ENCODE peak calls at places on chromosomes 5 and 9, in four cellular contexts. P is H9, I is IMR-90, L is H1. U is an unnamed sample.

GRCh38 chr5:3311443-3311842 is 284.2 kb upstream of the IRX1 start:
- DNase-seq in P (no peak), I (no peak), L (no peak), U (no peak)

GRCh38 chr9:86943223-86943870 is 4.0 kb downstream of the GAS1 start:
- DNase-seq in P (no peak), I (no peak), L (no peak), U (no peak)

GRCh38 chr5:31823477-31823876 is 184.5 kb downstream of the PDZD2 start:
- DNase-seq in P (no peak), I (no peak), L (no peak), U (peak)

GRCh38 chr9:91044354-91044753 is 242.7 kb downstream of the SYK start:
- DNase-seq in P (no peak), I (no peak), L (no peak), U (no peak)

GRCh38 chr9:101999441-101999840 is 261.0 kb upstream of the GRIN3A start:
- DNase-seq in P (no peak), I (no peak), L (no peak), U (no peak)

GRCh38 chr9:89171693-89172092 is 6.9 kb downstream of the SHC3 start:
- DNase-seq in P (no peak), I (no peak), L (no peak), U (peak)

GRCh38 chr9:6645153-6646027 is at the start of gene GLDC:
- DNase-seq in P (peak), I (no peak), L (peak), U (peak)

GRCh38 chr5:154375331-154376008 is 70.3 kb upstream of the SAP30L start:
- DNase-seq in P (no peak), I (peak), L (no peak), U (no peak)

GRCh38 chr9:20321683-20322082 is 300.6 kb downstream of the MLLT3 start:
- DNase-seq in P (no peak), I (no peak), L (no peak), U (no peak)

GRCh38 chr5:51347704-51348103 is 35.5 kb upstream of the ISL1 start:
- DNase-seq in P (no peak), I (no peak), L (no peak), U (peak)

GRCh38 chr5:76083555-76084495 is 642 bp downstream of the SV2C start:
- DNase-seq in P (peak), I (no peak), L (no peak), U (peak)

GRCh38 chr9:136401173-136401922 is 1.4 kb upstream of the SNAPC4 start:
- DNase-seq in P (no peak), I (peak), L (no peak), U (no peak)

GRCh38 chr9:35682083-35682482 is 7.6 kb downstream of the TPM2 start:
- DNase-seq in P (no peak), I (no peak), L (no peak), U (no peak)

GRCh38 chr9:91407580-91408275 is 15.9 kb downstream of the NFIL3 start:
- DNase-seq in P (no peak), I (no peak), L (no peak), U (no peak)

GRCh38 chr9:125240649-125240999 is 519 bp downstream of the HSPA5 start:
- DNase-seq in P (no peak), I (no peak), L (no peak), U (peak)

GRCh38 chr9:75414367-75415160 is 326.2 kb downstream of the OSTF1 start:
- DNase-seq in P (no peak), I (no peak), L (no peak), U (peak)

GRCh38 chr5:134523543-134524136 is 1.8 kb upstream of the JADE2 start:
- DNase-seq in P (no peak), I (no peak), L (no peak), U (peak)

GRCh38 chr5:72290356-72291133 is 29.5 kb downstream of the MRPS27 start:
- DNase-seq in P (no peak), I (peak), L (no peak), U (no peak)

GRCh38 chr9:93122721-93123221 is 11.3 kb downstream of the NINJ1 start:
- DNase-seq in P (peak), I (no peak), L (no peak), U (no peak)

GRCh38 chr5:9166202-9167147 is 379.4 kb downstream of the SEMA5A start:
- DNase-seq in P (no peak), I (no peak), L (no peak), U (no peak)

GRCh38 chr5:912356-913091 is 19.8 kb downstream of the TRIP13 start:
- DNase-seq in P (no peak), I (peak), L (no peak), U (peak)

GRCh38 chr9:72577212-72577753 is 55.9 kb downstream of the TMC1 start:
- DNase-seq in P (no peak), I (peak), L (no peak), U (no peak)

GRCh38 chr5:2131826-2132496 is 249.2 kb upstream of the IRX4 start:
- DNase-seq in P (no peak), I (no peak), L (no peak), U (no peak)

GRCh38 chr5:158621381-158621780 is 478.3 kb downstream of the EBF1 start:
- DNase-seq in P (no peak), I (no peak), L (no peak), U (no peak)

GRCh38 chr9:5459289-5459829 is 9.0 kb downstream of the CD274 start:
- DNase-seq in P (peak), I (no peak), L (no peak), U (peak)

GRCh38 chr9:112322701-112323377 is 10.6 kb downstream of the PTBP3 start:
- DNase-seq in P (no peak), I (no peak), L (no peak), U (no peak)
- H4K5ac ChIP-seq in P (no peak), I (no peak), L (no peak), U (no peak)

GRCh38 chr9:83108208-83108607 is 45.3 kb upstream of the RASEF start:
- DNase-seq in P (no peak), I (no peak), L (no peak), U (no peak)
- H4K5ac ChIP-seq in P (no peak), I (no peak), L (no peak), U (no peak)

GRCh38 chr9:15505927-15506326 is 4.8 kb downstream of the PSIP1 start:
- DNase-seq in P (no peak), I (no peak), L (no peak), U (no peak)
- H4K5ac ChIP-seq in P (no peak), I (no peak), L (no peak), U (no peak)

GRCh38 chr5:161002571-161003074 is 150.6 kb upstream of the ATP10B start:
- DNase-seq in P (no peak), I (no peak), L (no peak), U (no peak)
- H4K5ac ChIP-seq in P (no peak), I (no peak), L (no peak), U (no peak)

GRCh38 chr9:132986114-132986513 is 7.6 kb downstream of the GFI1B start:
- DNase-seq in P (no peak), I (no peak), L (no peak), U (no peak)
- H4K5ac ChIP-seq in P (no peak), I (no peak), L (no peak), U (no peak)

GRCh38 chr5:149714877-149715502 is 15.1 kb upstream of the PPARGC1B start:
- DNase-seq in P (no peak), I (no peak), L (no peak), U (peak)
- H4K5ac ChIP-seq in P (no peak), I (no peak), L (no peak), U (no peak)

GRCh38 chr9:82558855-82559615 is 503.9 kb downstream of the RASEF start:
- DNase-seq in P (no peak), I (peak), L (no peak), U (no peak)
- H4K5ac ChIP-seq in P (no peak), I (no peak), L (no peak), U (no peak)

GRCh38 chr5:130425405-130425804 is 521.1 kb downstream of the CHSY3 start:
- DNase-seq in P (no peak), I (no peak), L (no peak), U (no peak)
- H4K5ac ChIP-seq in P (no peak), I (no peak), L (no peak), U (no peak)

GRCh38 chr5:103498800-103499199 is 63.8 kb downstream of the NUDT12 start:
- DNase-seq in P (peak), I (no peak), L (no peak), U (peak)

GRCh38 chr5:103502651-103503050 is 59.9 kb downstream of the NUDT12 start:
- DNase-seq in P (no peak), I (no peak), L (no peak), U (no peak)

GRCh38 chr5:103505581-103506305 is 56.8 kb downstream of the NUDT12 start:
- DNase-seq in P (no peak), I (peak), L (no peak), U (no peak)

GRCh38 chr5:103499236-103499635 is 63.4 kb downstream of the NUDT12 start:
- DNase-seq in P (peak), I (no peak), L (no peak), U (no peak)

DNA sequence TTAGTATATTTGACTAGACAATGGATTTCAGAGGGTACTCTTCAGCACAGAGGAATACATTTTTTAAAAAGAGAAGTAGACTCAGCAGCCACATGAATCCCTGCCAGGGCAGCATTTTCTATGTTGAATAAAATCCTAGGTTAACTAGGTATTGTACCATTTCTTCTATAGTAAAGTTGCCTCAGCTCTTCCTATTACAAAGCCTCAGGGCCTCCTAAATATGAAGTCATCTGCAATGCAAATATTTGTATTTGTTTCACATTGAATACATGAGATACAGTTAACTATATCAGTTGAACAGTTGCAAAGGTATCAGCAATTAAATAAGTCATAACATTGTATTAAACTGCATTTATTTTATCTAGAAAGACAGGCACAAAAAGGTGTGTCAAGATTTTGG is 59.5 kb downstream of the NUDT12 start:
- DNase-seq in P (no peak), I (no peak), L (no peak), U (no peak)
- H4K5ac ChIP-seq in P (no peak), I (no peak), L (no peak), U (no peak)